ENCODE peak calls at places on chromosomes 4 and X, in seven cellular contexts. Y is heart right ventricle, M is AG04450, A is ascending aorta, W is H1, K is mammary epithelial cell, S is uterus. L is an unnamed sample.

GRCh38 chr4:1010522-1011021 is 854 bp upstream of the FGFRL1 start:
- DNase-seq in A (peak), Y (peak), S (peak), K (peak), M (peak), W (no peak), L (peak)

GRCh38 chr4:90543419-90544170 is 416.4 kb downstream of the CCSER1 start:
- DNase-seq in W (no peak), M (no peak), K (no peak), A (no peak), Y (no peak), S (no peak), L (no peak)

GRCh38 chr4:79445371-79445781 is 37.3 kb upstream of the GK2 start:
- DNase-seq in Y (no peak), K (no peak), S (no peak), W (no peak), M (no peak), A (no peak), L (no peak)

GRCh38 chr4:89324671-89325070 is 17.1 kb upstream of the GPRIN3 start:
- DNase-seq in Y (no peak), K (no peak), S (no peak), M (no peak), W (no peak), A (no peak), L (no peak)

GRCh38 chrX:133401539-133401938 is 13.8 kb downstream of the GPC4 start:
- DNase-seq in W (no peak), Y (no peak), M (no peak), A (no peak), K (no peak), S (no peak), L (no peak)

GRCh38 chrX:71941145-71941544 is 30.5 kb downstream of the NHSL2 start:
- DNase-seq in Y (no peak), A (no peak), M (no peak), W (no peak), K (no peak), S (no peak), L (no peak)

GRCh38 chrX:130738638-130739195 is 164.3 kb downstream of the ENOX2 start:
- DNase-seq in A (no peak), S (no peak), M (no peak), K (no peak), W (peak), Y (no peak), L (no peak)

GRCh38 chr4:185142911-185143595 is at the start of gene SLC25A4:
- DNase-seq in A (peak), S (peak), K (peak), Y (peak), M (peak), W (peak), L (no peak)

GRCh38 chr4:176242764-176243347 is 26.2 kb downstream of the ASB5 start:
- DNase-seq in W (no peak), M (no peak), K (no peak), S (no peak), Y (no peak), A (no peak), L (no peak)

GRCh38 chr4:40662962-40663604 is 33.4 kb upstream of the RBM47 start:
- DNase-seq in S (no peak), M (peak), W (no peak), K (peak), Y (no peak), A (no peak), L (peak)

GRCh38 chr4:139656614-139657486 is 8.8 kb upstream of the MGST2 start:
- DNase-seq in Y (peak), A (no peak), M (peak), K (peak), S (peak), W (peak), L (no peak)

GRCh38 chr4:86940920-86941460 is 6.2 kb downstream of the AFF1 start:
- DNase-seq in K (no peak), W (no peak), M (no peak), A (no peak), S (no peak), Y (no peak), L (no peak)

GRCh38 chr4:86935833-86936721 is 1.3 kb downstream of the AFF1 start:
- DNase-seq in K (peak), A (no peak), S (peak), M (no peak), W (peak), Y (peak), L (no peak)

GRCh38 chr4:86939737-86940141 is 4.9 kb downstream of the AFF1 start:
- DNase-seq in K (no peak), M (no peak), W (no peak), S (no peak), A (no peak), Y (no peak), L (no peak)

GRCh38 chr4:86940176-86940575 is 5.4 kb downstream of the AFF1 start:
- DNase-seq in A (no peak), S (no peak), Y (no peak), M (no peak), W (no peak), K (no peak), L (no peak)

GRCh38 chr4:86939123-86939522 is 4.3 kb downstream of the AFF1 start:
- DNase-seq in W (no peak), S (no peak), Y (no peak), A (no peak), K (no peak), M (no peak), L (no peak)
- H3K27ac ChIP-seq in W (no peak), S (peak), Y (peak), A (peak), K (no peak), M (no peak), L (no peak)

DNA sequence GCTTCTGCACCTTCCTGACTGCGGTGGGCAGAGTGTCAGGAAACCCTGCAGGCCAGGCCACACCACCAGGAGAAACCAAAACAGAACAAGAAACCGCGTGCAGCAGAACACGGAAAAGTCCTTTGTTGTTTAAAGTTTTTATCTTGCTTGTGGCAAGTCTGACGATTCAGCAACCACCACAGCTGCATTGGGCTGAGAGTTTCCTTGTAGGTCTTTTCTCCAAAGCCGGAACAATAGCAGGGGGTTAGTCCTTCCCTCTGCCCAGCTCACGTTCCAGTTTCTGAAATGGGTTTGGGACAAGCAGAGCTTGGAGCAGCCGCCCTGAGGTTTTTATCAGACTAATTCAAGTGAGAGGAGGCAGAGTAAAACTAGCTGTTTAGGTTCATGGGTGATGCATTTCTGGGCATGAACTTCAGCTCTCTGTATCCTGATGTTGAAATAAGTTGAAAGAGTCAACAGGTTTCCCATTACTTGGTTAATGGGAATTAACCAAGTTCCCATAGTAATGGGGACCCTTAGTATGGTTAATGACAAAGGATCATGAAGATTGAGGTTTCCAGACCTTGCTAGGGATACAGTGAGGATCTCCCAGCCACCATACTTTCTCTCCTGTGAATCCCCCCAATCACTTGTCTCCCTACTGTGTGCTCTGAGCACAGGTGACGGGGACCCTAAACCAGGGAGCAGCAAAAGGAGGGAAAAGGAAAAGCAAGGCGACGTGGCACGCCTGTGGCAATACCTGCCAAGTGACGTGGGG is 217.0 kb downstream of the PTTG2 start:
- DNase-seq in M (no peak), S (no peak), K (no peak), W (no peak), Y (no peak), A (no peak), L (no peak)
- H3K27ac ChIP-seq in M (no peak), S (peak), K (no peak), W (no peak), Y (peak), A (no peak), L (peak)

DNA sequence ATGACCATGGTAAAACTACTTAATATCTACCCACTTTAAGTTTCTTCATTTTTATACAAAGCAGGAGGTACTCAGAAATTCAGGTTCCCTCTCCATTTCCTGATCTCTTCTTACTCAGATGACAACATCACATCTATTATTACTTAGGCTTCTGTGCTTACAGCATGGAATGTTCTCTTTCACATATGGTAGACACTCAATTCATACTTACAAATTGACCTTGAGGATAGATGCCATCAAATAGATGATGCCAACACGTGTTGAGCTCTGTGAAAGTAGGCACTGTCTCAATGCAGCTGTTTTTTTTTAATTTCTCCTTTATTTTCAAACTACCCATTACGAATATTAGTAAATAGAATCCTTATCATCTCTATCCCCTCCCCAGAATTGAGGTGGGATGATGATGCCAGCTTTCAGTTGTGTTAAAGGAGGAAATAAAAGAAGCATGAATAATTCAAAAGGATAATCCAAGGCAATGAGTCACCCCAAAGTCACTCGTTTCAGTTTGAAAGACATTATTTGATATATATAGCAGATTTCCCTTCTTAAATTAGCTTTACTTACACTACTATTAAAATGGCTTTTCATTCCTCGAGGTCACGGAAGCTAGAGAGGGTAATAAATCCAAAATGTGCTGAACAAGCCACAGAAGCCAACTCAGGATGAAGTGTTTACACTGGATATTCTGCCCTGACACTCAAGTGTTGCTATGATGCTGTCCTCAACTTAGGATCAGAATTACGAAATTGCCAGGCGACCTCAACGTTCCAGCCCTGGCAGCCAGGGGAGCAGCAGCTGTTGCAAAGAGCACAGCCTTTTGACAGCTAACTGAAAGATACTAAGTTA is 124.2 kb upstream of the EOLA2 start:
- DNase-seq in S (no peak), K (no peak), Y (peak), M (no peak), W (no peak), A (no peak), L (no peak)
- H3K27ac ChIP-seq in S (no peak), K (no peak), Y (no peak), M (peak), W (no peak), A (no peak), L (no peak)

DNA sequence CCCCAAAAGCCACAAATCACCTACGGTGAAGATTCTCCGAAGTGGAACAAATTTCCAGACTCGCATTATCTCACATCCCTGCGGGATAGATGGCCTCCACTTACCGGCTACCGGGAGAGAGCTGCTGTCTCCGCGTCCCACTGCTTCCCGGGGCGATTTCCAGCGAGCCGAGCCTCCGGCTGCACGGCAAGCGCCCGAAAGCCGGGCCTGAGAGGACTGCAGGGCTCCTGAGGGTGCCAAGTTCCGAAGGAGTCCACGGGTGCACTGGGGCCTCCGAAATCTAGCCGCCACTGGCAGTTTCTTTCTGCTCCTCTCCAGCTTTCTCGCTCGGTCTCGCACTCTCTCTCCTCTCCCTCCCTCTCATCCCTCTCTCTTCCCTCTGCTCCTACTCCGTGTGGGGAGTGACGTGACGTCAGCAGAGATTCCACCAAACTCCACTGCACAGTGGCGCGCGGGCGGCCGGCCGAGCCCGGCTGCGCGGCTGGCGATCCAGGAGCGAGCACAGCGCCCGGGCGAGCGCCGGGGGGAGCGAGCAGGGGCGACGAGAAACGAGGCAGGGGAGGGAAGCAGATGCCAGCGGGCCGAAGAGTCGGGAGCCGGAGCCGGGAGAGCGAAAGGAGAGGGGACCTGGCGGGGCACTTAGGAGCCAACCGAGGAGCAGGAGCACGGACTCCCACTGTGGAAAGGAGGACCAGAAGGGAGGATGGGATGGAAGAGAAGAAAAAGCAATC is 14.0 kb upstream of the PITX2 start:
- DNase-seq in K (no peak), A (no peak), M (no peak), W (peak), S (no peak), Y (no peak), L (no peak)
- H3K27ac ChIP-seq in K (no peak), A (no peak), M (no peak), W (no peak), S (no peak), Y (no peak), L (no peak)

DNA sequence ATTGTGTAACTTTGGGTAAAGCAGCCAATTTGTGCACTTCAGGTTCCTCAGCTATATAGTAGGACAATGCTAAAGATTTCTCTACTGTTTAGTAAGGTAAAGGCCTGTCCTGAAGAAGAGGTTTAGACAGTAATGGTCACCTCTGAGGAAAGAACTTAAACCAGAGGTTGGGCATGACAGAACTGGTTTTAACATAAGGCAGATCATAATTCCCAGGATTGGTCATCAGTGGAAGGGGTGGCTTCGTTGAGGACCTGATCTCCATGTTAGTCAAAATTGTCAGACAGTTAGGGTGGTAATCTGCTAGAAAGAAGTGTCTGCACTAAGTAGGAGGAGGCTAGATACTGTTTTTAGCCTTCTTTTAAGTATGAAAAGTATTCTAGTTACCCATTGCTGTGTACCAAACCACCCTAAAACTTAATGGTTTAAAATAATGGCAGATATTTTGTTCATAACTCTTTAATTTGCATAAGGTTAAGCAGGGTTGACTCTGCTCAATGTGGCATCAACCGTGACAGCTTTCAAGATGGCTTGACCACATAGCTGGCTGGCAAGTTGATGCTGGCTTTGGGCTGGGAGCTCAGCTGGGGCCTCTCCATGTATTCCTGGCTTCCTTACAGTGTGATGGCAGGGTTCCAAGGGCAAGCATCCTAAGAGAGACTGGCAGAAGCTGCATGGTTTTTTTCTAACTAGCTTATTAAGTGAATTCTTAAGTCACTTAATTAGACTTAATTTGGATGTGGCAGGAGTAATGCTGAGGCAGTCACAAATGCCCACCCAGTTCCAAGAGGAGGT is 4.3 kb downstream of the RP2 start:
- DNase-seq in S (no peak), K (peak), A (no peak), W (no peak), M (no peak), Y (no peak), L (no peak)
- H3K27ac ChIP-seq in S (no peak), K (peak), A (no peak), W (no peak), M (no peak), Y (no peak), L (no peak)

DNA sequence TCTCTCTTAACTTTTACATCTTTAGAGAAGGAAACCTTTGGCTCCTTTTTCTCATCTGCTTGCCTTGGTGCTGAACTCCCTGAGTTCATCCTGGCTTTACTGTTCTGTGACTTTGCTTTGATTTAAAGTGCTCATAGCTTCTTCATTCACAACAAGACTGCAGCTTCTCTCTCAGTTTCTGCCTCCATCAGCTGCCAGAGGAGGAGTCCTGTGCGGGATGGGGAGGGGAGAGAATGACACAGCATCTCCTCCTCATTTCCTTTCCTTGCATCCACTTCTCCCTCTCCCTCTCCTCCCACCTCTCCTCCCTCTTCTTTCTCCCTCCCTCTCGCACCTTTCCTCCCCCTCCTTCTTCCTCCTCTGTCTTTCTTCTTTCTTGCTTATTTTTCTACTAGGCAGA is 42.0 kb downstream of the CBLL2 start:
- DNase-seq in S (no peak), M (no peak), K (peak), Y (no peak), W (no peak), A (no peak), L (no peak)
- H3K27ac ChIP-seq in S (no peak), M (no peak), K (no peak), Y (no peak), W (no peak), A (no peak), L (no peak)

DNA sequence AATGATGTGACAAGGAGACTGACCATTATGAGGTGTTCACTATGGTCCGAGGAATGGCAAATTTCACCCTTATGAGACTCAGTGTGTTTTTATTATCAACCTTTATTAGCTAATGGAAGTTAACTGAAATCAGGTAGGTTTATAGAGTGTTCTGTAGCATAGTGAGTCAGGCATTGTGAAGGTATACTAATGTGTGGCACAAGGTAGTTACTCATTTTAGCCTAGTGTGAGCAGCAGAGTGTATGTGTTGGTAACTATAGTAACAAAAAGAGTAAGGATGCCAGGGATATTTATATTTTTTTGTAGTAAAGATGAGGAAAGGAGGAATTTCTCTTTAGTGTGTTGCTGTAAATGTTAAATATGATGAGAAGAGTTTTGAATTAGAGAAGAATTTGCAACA is 12.0 kb downstream of the PDLIM5 start:
- DNase-seq in S (no peak), M (no peak), K (peak), A (no peak), W (no peak), Y (no peak), L (no peak)
- H3K27ac ChIP-seq in S (no peak), M (no peak), K (peak), A (peak), W (no peak), Y (no peak), L (peak)

GRCh38 chr4:8247047-8247930 is 22.3 kb upstream of the HTRA3 start:
- DNase-seq in S (no peak), Y (peak), M (no peak), A (no peak), W (no peak), K (no peak), L (no peak)

GRCh38 chr4:8248091-8248490 is 21.5 kb upstream of the HTRA3 start:
- DNase-seq in M (no peak), S (no peak), K (no peak), W (no peak), A (no peak), Y (no peak), L (no peak)

GRCh38 chr4:8244001-8244757 is 25.4 kb upstream of the HTRA3 start:
- DNase-seq in S (no peak), W (no peak), Y (peak), A (no peak), M (no peak), K (no peak), L (no peak)

GRCh38 chr4:8244931-8245460 is 24.6 kb upstream of the HTRA3 start:
- DNase-seq in A (no peak), S (no peak), K (no peak), Y (peak), W (no peak), M (no peak), L (no peak)

DNA sequence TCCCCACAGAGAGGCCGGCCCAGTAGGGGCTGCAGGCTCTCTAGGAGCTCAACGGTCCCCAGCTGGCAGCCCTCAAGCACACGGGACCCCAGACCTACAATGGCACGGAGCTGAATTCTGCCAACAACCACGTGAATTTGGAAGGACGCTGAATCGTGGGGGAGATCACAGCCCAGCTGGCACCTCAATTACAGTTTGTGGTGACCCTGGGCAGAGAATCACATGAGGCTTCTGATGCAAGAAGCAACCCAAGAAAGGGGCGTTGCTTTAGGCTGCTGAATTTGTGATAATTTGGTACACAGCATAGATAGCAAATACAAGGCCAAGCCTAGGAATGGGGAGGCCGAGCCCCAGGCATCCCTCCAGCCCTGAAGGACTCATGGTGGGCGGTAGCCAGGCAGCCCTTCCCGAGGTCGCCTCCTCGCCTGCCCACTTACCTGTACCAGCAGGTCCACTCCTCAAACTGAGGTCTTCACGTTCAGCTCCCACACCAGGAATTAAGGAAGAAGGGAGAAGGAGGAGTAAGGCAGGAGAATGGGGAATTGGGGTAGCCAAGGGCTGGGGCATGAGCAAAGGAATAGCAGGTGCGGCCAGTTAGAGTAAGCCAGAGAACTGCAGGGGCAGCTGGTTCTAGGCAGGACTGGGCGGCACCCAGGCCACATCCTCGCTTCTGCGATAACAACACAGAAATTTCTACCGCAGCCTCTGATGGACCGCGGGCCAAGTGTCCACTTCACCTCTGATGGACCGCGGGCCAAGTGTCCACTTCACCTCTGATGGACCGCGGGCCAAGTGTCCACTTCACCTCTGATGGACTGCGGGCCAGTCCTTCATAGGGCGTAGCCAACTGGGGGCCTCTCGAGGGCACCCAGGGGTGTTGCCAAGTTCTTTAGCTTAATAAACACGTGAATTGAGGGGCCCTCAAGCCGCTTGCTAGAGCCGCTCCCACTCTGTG is 23.4 kb upstream of the HTRA3 start:
- DNase-seq in S (no peak), K (no peak), A (no peak), M (no peak), Y (no peak), W (no peak), L (no peak)
- H3K27ac ChIP-seq in S (no peak), K (no peak), A (peak), M (no peak), Y (no peak), W (no peak), L (no peak)